ENCODE peak calls at places on chromosomes 13 and 19, in seven cellular contexts. W is RWPE1; X is thoracic aorta; R is body of pancreas; I is CD4-positive, alpha-beta T cell; B is gastrocnemius medialis; Y is effector memory CD4-positive, alpha-beta T cell. E is an unnamed sample.

GRCh38 chr19:56094449-56094848 is 26.6 kb downstream of the ZNF787 start:
- DNase-seq in W (no peak), X (no peak), R (no peak), I (no peak), B (no peak), Y (no peak), E (no peak)

GRCh38 chr19:42018503-42019193 is 24.6 kb upstream of the ATP1A3 start:
- DNase-seq in W (no peak), X (no peak), R (no peak), I (no peak), B (no peak), Y (no peak), E (no peak)

GRCh38 chr13:65275838-65276630 is 1954.1 kb downstream of the PCDH9 start:
- DNase-seq in W (no peak), X (no peak), R (no peak), I (no peak), B (no peak), Y (no peak), E (no peak)

GRCh38 chr19:10206226-10206873 is 11.6 kb upstream of the DNMT1 start:
- DNase-seq in W (no peak), X (no peak), R (no peak), I (no peak), B (no peak), Y (no peak), E (no peak)

GRCh38 chr13:95267662-95268369 is 33.4 kb downstream of the ABCC4 start:
- DNase-seq in W (peak), X (no peak), R (no peak), I (no peak), B (no peak), Y (no peak), E (no peak)

GRCh38 chr19:40054632-40055031 is 1.4 kb downstream of the ZNF780B start:
- DNase-seq in W (no peak), X (no peak), R (no peak), I (no peak), B (no peak), Y (no peak), E (no peak)

GRCh38 chr13:65825039-65825438 is 1405.1 kb downstream of the PCDH9 start:
- DNase-seq in W (no peak), X (no peak), R (no peak), I (no peak), B (no peak), Y (no peak), E (no peak)

GRCh38 chr13:97189943-97190342 is 32.2 kb upstream of the MBNL2 start:
- DNase-seq in W (no peak), X (no peak), R (peak), I (no peak), B (no peak), Y (no peak), E (no peak)

GRCh38 chr13:23749288-23749880 is 139.8 kb downstream of the MIPEP start:
- DNase-seq in W (no peak), X (no peak), R (no peak), I (no peak), B (no peak), Y (no peak), E (no peak)

DNA sequence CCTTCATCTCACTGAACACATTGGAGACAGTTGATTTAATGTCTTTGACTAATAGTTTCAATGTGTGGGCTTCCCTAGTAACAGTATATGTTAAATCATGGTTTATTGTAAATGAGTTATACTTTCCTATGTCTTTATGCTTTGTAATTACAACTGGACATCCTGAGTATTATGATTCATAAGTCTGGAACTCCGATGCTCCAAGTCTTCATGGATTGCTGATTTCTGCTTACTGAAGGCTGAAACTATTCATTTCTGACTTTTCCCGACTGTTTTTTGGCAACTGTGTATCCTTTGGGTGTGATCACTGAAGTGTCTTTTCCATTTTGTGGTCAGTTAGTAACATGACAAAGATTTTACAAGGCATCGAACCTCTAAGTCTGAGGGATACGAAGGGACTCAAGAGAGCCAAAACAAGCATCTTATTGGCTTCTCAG is 20.0 kb upstream of the CD70 start:
- DNase-seq in W (peak), X (no peak), R (no peak), I (no peak), B (no peak), Y (no peak), E (no peak)
- H3K27ac ChIP-seq in W (peak), X (no peak), R (no peak), I (no peak), B (no peak), Y (no peak), E (no peak)

GRCh38 chr19:53553159-53553558 is 15.2 kb downstream of the ZNF331 start:
- DNase-seq in W (no peak), X (no peak), R (no peak), I (no peak), B (no peak), Y (no peak), E (no peak)
- H3K27ac ChIP-seq in W (no peak), X (no peak), R (no peak), I (peak), B (no peak), Y (peak), E (no peak)

GRCh38 chr13:30874111-30874510 is 32.0 kb upstream of the MEDAG start:
- DNase-seq in W (no peak), X (no peak), R (no peak), I (no peak), B (no peak), Y (no peak), E (no peak)
- H3K27ac ChIP-seq in W (no peak), X (peak), R (no peak), I (no peak), B (no peak), Y (no peak), E (no peak)

DNA sequence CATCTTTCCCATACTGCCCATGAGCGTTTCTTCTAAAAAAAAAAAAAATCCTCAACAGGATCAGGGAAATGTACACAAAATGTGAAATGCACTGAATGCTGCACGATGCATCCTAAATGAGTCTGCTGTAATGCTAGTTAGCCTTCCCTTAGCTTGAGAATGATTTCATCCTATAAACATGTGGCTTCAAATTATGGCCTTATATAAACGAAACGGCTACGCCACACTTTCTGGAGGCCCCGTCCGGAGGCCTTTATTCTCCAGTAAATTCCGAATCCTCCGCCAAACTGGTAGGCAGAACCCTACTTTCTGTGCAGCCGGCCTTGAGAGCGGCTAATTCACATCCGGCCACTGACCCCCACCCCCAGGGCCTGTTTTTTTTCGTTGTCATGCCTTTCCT is 13.7 kb downstream of the MYO9B start:
- DNase-seq in W (no peak), X (no peak), R (no peak), I (no peak), B (no peak), Y (no peak), E (no peak)
- H3K27ac ChIP-seq in W (peak), X (peak), R (no peak), I (no peak), B (no peak), Y (no peak), E (no peak)

DNA sequence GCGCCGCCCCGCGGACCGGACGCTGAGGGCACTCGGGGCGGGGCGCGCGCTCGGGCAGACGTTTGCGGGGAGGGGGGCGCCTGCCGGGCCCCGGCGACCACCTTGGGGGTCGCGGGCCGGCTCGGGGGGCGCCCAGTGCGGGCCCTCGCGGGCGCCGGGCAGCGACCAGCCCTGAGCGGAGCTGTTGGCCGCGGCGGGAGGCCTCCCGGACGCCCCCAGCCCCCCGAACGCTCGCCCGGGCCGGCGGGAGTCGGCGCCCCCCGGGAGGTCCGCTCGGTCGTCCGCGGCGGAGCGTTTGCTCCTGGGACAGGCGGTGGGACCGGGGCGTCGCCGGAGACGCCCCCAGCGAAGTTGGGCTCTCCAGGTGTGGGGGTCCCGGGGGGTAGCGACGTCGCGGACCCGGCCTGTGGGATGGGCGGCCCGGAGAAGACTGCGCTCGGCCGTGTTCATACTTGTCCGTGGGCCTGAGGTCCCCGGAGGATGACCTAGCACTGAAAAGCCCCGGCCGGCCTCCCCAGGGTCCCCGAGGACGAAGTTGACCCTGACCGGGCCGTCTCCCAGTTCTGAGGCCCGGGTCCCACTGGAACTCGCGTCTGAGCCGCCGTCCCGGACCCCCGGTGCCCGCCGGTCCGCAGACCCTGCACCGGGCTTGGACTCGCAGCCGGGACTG is 620 bp downstream of the STK11 start:
- DNase-seq in W (no peak), X (no peak), R (peak), I (no peak), B (no peak), Y (no peak), E (no peak)
- H3K27ac ChIP-seq in W (peak), X (peak), R (peak), I (peak), B (peak), Y (peak), E (no peak)

GRCh38 chr19:58093071-58093470 is 5.0 kb downstream of the ZSCAN18 start:
- DNase-seq in W (no peak), X (no peak), R (no peak), I (no peak), B (no peak), Y (no peak), E (no peak)

GRCh38 chr19:58088521-58089052 is 9.4 kb downstream of the ZSCAN18 start:
- DNase-seq in W (no peak), X (no peak), R (no peak), I (no peak), B (no peak), Y (no peak), E (no peak)

GRCh38 chr19:58091251-58091995 is 6.6 kb downstream of the ZSCAN18 start:
- DNase-seq in W (no peak), X (no peak), R (no peak), I (no peak), B (no peak), Y (no peak), E (no peak)

GRCh38 chr19:58086825-58087710 is 11.0 kb downstream of the ZSCAN18 start:
- DNase-seq in W (no peak), X (no peak), R (no peak), I (no peak), B (no peak), Y (no peak), E (no peak)

DNA sequence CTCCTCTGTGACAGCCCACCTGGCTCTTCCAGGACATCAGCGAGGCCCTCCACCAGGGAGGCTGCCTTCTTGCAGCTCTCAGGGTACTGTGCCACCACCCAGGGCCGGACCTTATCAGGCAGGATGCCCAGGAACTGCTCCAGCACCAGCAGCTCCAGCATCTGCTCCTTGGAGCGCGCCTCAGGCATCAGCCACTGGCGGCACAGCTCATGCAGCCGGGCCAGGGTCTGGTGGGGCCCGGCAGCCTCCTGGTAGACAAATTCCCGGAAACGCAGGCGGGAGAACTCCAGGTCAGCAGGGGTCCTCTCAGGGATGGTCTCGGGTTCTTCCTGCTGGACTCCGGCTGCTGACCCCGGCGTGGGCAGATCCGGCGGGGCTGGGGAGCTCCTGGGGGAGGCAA is 8.2 kb downstream of the ZSCAN18 start:
- DNase-seq in W (no peak), X (no peak), R (no peak), I (no peak), B (no peak), Y (no peak), E (no peak)
- H3K27ac ChIP-seq in W (no peak), X (no peak), R (no peak), I (no peak), B (no peak), Y (no peak), E (no peak)

E was measured in substantia nigra.